ENCODE peak calls at places on chromosomes 3 and 15, in four cellular contexts. One of them, this sample, is unnamed.

GRCh38 chr3:171862993-171863521 is 19.9 kb downstream of the TMEM212 start:
- DNase-seq in H1: no peak
- DNase-seq in tibial artery: no peak
- DNase-seq in B cell: no peak
- DNase-seq in this sample: no peak

GRCh38 chr3:64405211-64405818 is 180.0 kb upstream of the PRICKLE2 start:
- DNase-seq in H1: no peak
- DNase-seq in tibial artery: no peak
- DNase-seq in B cell: no peak
- DNase-seq in this sample: no peak

GRCh38 chr3:122533931-122534334 is 19.2 kb upstream of the KPNA1 start:
- DNase-seq in H1: no peak
- DNase-seq in tibial artery: no peak
- DNase-seq in B cell: no peak
- DNase-seq in this sample: no peak

GRCh38 chr15:74585857-74586256 is 29.8 kb upstream of the CLK3 start:
- DNase-seq in H1: no peak
- DNase-seq in tibial artery: no peak
- DNase-seq in B cell: no peak
- DNase-seq in this sample: no peak

GRCh38 chr3:97914390-97914789 is 57.8 kb downstream of the RIOX2 start:
- DNase-seq in H1: no peak
- DNase-seq in tibial artery: no peak
- DNase-seq in B cell: no peak
- DNase-seq in this sample: no peak

GRCh38 chr15:88083828-88084760 is 172.4 kb downstream of the NTRK3 start:
- DNase-seq in H1: no peak
- DNase-seq in tibial artery: peak; percentile 78
- DNase-seq in B cell: no peak
- DNase-seq in this sample: no peak

GRCh38 chr3:194686414-194686815 is 732 bp downstream of the FAM43A start:
- DNase-seq in H1: no peak
- DNase-seq in tibial artery: no peak
- DNase-seq in B cell: no peak
- DNase-seq in this sample: no peak

GRCh38 chr3:98812851-98813374 is 49.8 kb downstream of the ST3GAL6 start:
- DNase-seq in H1: no peak
- DNase-seq in tibial artery: no peak
- DNase-seq in B cell: no peak
- DNase-seq in this sample: no peak

GRCh38 chr3:98732239-98733054 is 30.7 kb upstream of the ST3GAL6 start:
- DNase-seq in H1: peak; percentile 84
- DNase-seq in tibial artery: peak; percentile 72
- DNase-seq in B cell: peak; percentile 36
- DNase-seq in this sample: peak; percentile 70

GRCh38 chr3:109328202-109328601 is 9.1 kb downstream of the DPPA4 start:
- DNase-seq in H1: no peak
- DNase-seq in tibial artery: no peak
- DNase-seq in B cell: no peak
- DNase-seq in this sample: no peak

GRCh38 chr3:56799251-56799882 is 2.4 kb downstream of the ARHGEF3 start:
- DNase-seq in H1: no peak
- DNase-seq in tibial artery: no peak
- DNase-seq in B cell: peak; percentile 41
- DNase-seq in this sample: no peak

GRCh38 chr15:79541176-79541575 is 109.0 kb downstream of the MINAR1 start:
- DNase-seq in H1: no peak
- DNase-seq in tibial artery: no peak
- DNase-seq in B cell: no peak
- DNase-seq in this sample: no peak

GRCh38 chr3:160444411-160444810 is 5.2 kb downstream of the TRIM59 start:
- DNase-seq in H1: no peak
- DNase-seq in tibial artery: no peak
- DNase-seq in B cell: no peak
- DNase-seq in this sample: no peak

GRCh38 chr3:127673191-127674098 is 693 bp downstream of the ABTB1 start:
- DNase-seq in H1: peak; percentile 66
- DNase-seq in tibial artery: peak; percentile 86
- DNase-seq in B cell: peak; percentile 75
- DNase-seq in this sample: peak; percentile 55

GRCh38 chr3:187966636-187967035 is 187.3 kb upstream of the LPP start:
- DNase-seq in H1: no peak
- DNase-seq in tibial artery: no peak
- DNase-seq in B cell: no peak
- DNase-seq in this sample: no peak

GRCh38 chr3:179964867-179965266 is 71.9 kb downstream of the PEX5L start:
- DNase-seq in H1: no peak
- DNase-seq in tibial artery: no peak
- DNase-seq in B cell: no peak
- DNase-seq in this sample: no peak

GRCh38 chr15:31434418-31435255 is 108.0 kb downstream of the KLF13 start:
- DNase-seq in H1: no peak
- DNase-seq in tibial artery: no peak
- DNase-seq in B cell: peak; percentile 58
- DNase-seq in this sample: no peak

GRCh38 chr3:11335056-11335608 is 62.9 kb downstream of the ATG7 start:
- DNase-seq in H1: no peak
- DNase-seq in tibial artery: no peak
- DNase-seq in B cell: peak; percentile 28
- DNase-seq in this sample: no peak

GRCh38 chr3:69710153-69710977 is 28.9 kb upstream of the MITF start:
- DNase-seq in H1: no peak
- DNase-seq in tibial artery: no peak
- DNase-seq in B cell: no peak
- DNase-seq in this sample: no peak

GRCh38 chr15:90035095-90035834 is 34.1 kb downstream of the ZNF710 start:
- DNase-seq in H1: no peak
- DNase-seq in tibial artery: peak; percentile 82
- DNase-seq in B cell: no peak
- DNase-seq in this sample: peak; percentile 71

GRCh38 chr15:49831206-49831965 is 210.5 kb downstream of the DTWD1 start:
- DNase-seq in H1: no peak
- DNase-seq in tibial artery: peak; percentile 75
- DNase-seq in B cell: no peak
- DNase-seq in this sample: peak; percentile 66

GRCh38 chr15:69648215-69648614 is 195.6 kb downstream of the RPLP1 start:
- DNase-seq in H1: no peak
- DNase-seq in tibial artery: no peak
- DNase-seq in B cell: no peak
- DNase-seq in this sample: no peak

GRCh38 chr3:138397983-138398382 is 36.4 kb upstream of the ESYT3 start:
- DNase-seq in H1: no peak
- DNase-seq in tibial artery: no peak
- DNase-seq in B cell: no peak
- DNase-seq in this sample: no peak

GRCh38 chr3:50408445-50408953 is 49.2 kb upstream of the TMEM115 start:
- DNase-seq in H1: no peak
- DNase-seq in tibial artery: no peak
- DNase-seq in B cell: no peak
- DNase-seq in this sample: no peak

GRCh38 chr3:56915969-56916586 is 114.3 kb upstream of the ARHGEF3 start:
- DNase-seq in H1: no peak
- DNase-seq in tibial artery: no peak
- DNase-seq in B cell: peak; percentile 40
- DNase-seq in this sample: no peak

GRCh38 chr3:133897547-133897946 is 1.9 kb upstream of the RAB6B start:
- DNase-seq in H1: no peak
- DNase-seq in tibial artery: no peak
- DNase-seq in B cell: no peak
- DNase-seq in this sample: no peak

GRCh38 chr15:80934761-80935221 is 54.8 kb downstream of the MESD start:
- DNase-seq in H1: no peak
- DNase-seq in tibial artery: no peak
- DNase-seq in B cell: no peak
- DNase-seq in this sample: no peak

GRCh38 chr3:49120096-49120437 is 556 bp downstream of the USP19 start:
- DNase-seq in H1: no peak
- DNase-seq in tibial artery: no peak
- DNase-seq in B cell: no peak
- DNase-seq in this sample: no peak

DNA sequence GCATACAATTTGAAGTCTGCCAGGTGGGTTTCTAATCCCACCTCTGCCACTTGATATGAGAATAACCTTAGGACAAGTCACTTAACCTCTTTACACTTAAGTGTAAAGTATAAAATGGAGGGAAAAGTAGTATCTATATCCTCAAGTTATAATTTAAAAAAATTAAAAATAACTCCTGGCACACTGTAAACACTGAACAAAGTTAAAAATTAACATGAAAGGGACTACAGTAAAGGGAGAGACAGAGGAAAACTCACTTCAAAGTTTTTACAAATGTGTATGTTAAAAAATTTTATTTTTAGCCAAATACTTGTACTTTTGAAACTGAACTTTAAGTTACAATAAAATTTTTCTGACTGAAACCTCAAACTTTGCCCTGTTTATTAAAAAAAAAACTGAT is 49.6 kb downstream of the PLOD2 start:
- DNase-seq in H1: no peak
- DNase-seq in tibial artery: no peak
- DNase-seq in B cell: no peak
- DNase-seq in this sample: no peak
- TF ChIP-seq CTCF in H1: no peak
- TF ChIP-seq CTCF in tibial artery: no peak
- TF ChIP-seq CTCF in B cell: no peak
- TF ChIP-seq CTCF in this sample: no peak

DNA sequence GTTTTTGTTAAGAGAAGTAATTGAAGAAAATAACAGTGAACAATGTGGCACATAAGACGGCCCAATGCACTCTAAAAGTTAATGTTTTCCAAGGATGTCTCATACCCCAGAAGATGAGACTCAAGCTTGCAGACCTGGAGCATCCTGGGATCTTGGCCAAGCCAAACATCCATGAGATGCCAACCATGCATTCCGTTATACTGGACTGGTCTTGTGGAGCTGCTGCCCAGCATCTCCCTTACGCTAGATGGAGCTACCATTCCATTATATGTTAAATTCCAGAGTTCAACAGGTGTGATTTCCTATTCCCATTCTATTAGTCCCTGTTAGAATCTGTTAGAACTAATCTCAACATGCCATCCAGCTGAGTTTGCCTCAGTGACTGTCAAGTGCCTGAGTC is 181.8 kb downstream of the PDCD6IP start:
- DNase-seq in H1: no peak
- DNase-seq in tibial artery: no peak
- DNase-seq in B cell: no peak
- DNase-seq in this sample: no peak
- TF ChIP-seq CTCF in H1: peak; percentile 49
- TF ChIP-seq CTCF in tibial artery: peak; percentile 43
- TF ChIP-seq CTCF in B cell: no peak
- TF ChIP-seq CTCF in this sample: peak; percentile 54

GRCh38 chr3:129064969-129065726 is 4.6 kb downstream of the GP9 start:
- DNase-seq in H1: no peak
- DNase-seq in tibial artery: no peak
- DNase-seq in B cell: no peak
- DNase-seq in this sample: no peak
- TF ChIP-seq CTCF in H1: no peak
- TF ChIP-seq CTCF in tibial artery: no peak
- TF ChIP-seq CTCF in B cell: no peak
- TF ChIP-seq CTCF in this sample: no peak

DNA sequence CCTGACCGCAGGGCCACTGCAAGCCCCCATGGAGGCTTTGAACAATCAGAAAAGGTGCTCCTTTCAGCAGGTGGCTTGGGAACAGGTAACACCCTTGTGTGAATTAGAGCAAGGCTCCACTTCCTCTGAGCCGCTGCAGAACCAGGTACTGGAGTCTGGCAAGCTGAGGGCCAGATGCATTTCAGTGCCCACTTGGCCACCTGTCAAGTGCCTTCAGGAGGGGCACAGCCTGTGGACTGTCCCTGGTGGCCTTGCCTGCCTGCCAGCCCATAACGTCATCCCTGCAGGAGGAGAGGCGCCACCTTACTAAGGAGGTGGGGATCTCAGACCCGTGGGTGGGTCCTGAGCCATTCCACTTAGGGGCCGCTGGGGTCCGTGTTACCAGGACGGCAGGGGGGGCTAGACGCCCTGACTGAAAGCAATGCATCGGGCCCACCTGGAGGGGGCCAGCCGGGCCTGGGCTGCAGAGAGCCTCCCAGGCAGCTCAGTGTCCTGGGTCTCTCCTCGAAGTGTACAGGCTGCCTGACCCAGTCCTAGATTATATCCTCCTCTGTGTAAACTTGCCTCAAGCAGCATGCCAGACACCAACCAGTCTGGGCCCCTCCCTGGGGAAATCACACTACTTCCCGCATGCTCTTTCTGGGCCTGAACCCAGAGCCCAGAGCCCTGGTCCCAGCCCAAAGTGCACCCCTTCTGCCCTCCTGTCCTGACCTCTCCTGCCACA is 16.1 kb downstream of the SPTBN5 start:
- DNase-seq in H1: no peak
- DNase-seq in tibial artery: no peak
- DNase-seq in B cell: no peak
- DNase-seq in this sample: no peak
- TF ChIP-seq CTCF in H1: no peak
- TF ChIP-seq CTCF in tibial artery: no peak
- TF ChIP-seq CTCF in B cell: no peak
- TF ChIP-seq CTCF in this sample: no peak

GRCh38 chr3:31314261-31314660 is 218.5 kb upstream of the STT3B start:
- DNase-seq in H1: no peak
- DNase-seq in tibial artery: no peak
- DNase-seq in B cell: no peak
- DNase-seq in this sample: no peak
- TF ChIP-seq CTCF in H1: no peak
- TF ChIP-seq CTCF in tibial artery: no peak
- TF ChIP-seq CTCF in B cell: no peak
- TF ChIP-seq CTCF in this sample: no peak

DNA sequence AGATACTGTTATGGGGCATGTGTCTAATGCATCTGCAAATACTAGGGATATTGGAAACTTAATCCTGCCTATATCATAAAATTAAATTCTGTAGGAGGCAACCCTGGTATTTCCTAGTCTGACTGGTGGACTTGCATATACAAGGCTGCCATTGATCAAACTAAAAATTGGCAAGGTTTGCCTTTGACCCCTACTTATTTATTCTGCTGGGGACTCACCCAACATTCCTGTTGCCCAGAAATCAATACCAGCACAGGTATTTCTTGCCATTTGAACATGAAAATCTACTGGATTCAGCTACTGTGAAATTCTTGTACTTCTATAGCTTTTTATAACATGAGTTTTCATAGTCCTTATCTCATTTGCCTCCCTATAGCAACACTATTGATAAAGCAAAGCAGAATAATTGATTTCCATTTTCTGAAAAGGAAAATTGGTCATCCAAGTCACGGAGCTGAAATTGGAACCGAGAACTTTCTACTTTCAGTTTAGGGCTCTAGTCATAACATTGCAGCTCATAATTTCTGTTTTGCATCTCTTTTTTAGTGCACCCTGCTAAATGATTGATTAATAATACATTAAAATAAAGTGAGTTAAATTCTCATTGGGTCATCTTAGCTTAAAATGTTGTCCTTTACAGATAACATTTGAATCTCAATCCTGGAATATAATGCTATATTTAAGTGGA is 365.2 kb downstream of the MFSD1 start:
- DNase-seq in H1: no peak
- DNase-seq in tibial artery: no peak
- DNase-seq in B cell: no peak
- DNase-seq in this sample: no peak
- TF ChIP-seq CTCF in H1: no peak
- TF ChIP-seq CTCF in tibial artery: no peak
- TF ChIP-seq CTCF in B cell: no peak
- TF ChIP-seq CTCF in this sample: no peak